ENCODE peak calls at places on chromosome 14, in eight cellular contexts. One of them, this sample, is unnamed.

GRCh38 chr14:53011053-53011462 is 60.2 kb upstream of the FERMT2 start:
- DNase-seq in upper lobe of left lung: peak; percentile 28
- DNase-seq in CD8-positive, alpha-beta T cell: no peak
- DNase-seq in RWPE2: peak; percentile 79
- DNase-seq in heart left ventricle: peak; percentile 61
- DNase-seq in IMR-90: peak; percentile 99
- DNase-seq in HCT116: peak; percentile 21
- DNase-seq in A549: peak; percentile 66
- DNase-seq in this sample: no peak

GRCh38 chr14:74684444-74684843 is 28.4 kb downstream of the AREL1 start:
- DNase-seq in upper lobe of left lung: peak; percentile 60
- DNase-seq in CD8-positive, alpha-beta T cell: no peak
- DNase-seq in RWPE2: no peak
- DNase-seq in heart left ventricle: no peak
- DNase-seq in IMR-90: no peak
- DNase-seq in HCT116: no peak
- DNase-seq in A549: no peak
- DNase-seq in this sample: no peak

GRCh38 chr14:53295985-53296582 is 143.0 kb upstream of the DDHD1 start:
- DNase-seq in upper lobe of left lung: no peak
- DNase-seq in CD8-positive, alpha-beta T cell: no peak
- DNase-seq in RWPE2: no peak
- DNase-seq in heart left ventricle: no peak
- DNase-seq in IMR-90: peak; percentile 45
- DNase-seq in HCT116: peak; percentile 23
- DNase-seq in A549: peak; percentile 39
- DNase-seq in this sample: no peak

GRCh38 chr14:29937116-29937515 is 9.5 kb upstream of the PRKD1 start:
- DNase-seq in upper lobe of left lung: no peak
- DNase-seq in CD8-positive, alpha-beta T cell: no peak
- DNase-seq in RWPE2: no peak
- DNase-seq in heart left ventricle: no peak
- DNase-seq in IMR-90: peak; percentile 48
- DNase-seq in HCT116: no peak
- DNase-seq in A549: peak; percentile 48
- DNase-seq in this sample: no peak

GRCh38 chr14:75857199-75857598 is 124.6 kb downstream of the TGFB3 start:
- DNase-seq in upper lobe of left lung: no peak
- DNase-seq in CD8-positive, alpha-beta T cell: no peak
- DNase-seq in RWPE2: no peak
- DNase-seq in heart left ventricle: no peak
- DNase-seq in IMR-90: no peak
- DNase-seq in HCT116: no peak
- DNase-seq in A549: no peak
- DNase-seq in this sample: no peak

GRCh38 chr14:65251213-65251612 is 148.9 kb upstream of the MAX start:
- DNase-seq in upper lobe of left lung: no peak
- DNase-seq in CD8-positive, alpha-beta T cell: no peak
- DNase-seq in RWPE2: no peak
- DNase-seq in heart left ventricle: no peak
- DNase-seq in IMR-90: peak; percentile 87
- DNase-seq in HCT116: no peak
- DNase-seq in A549: no peak
- DNase-seq in this sample: no peak

GRCh38 chr14:35879141-35879648 is 53.1 kb downstream of the BRMS1L start:
- DNase-seq in upper lobe of left lung: no peak
- DNase-seq in CD8-positive, alpha-beta T cell: no peak
- DNase-seq in RWPE2: no peak
- DNase-seq in heart left ventricle: no peak
- DNase-seq in IMR-90: peak; percentile 11
- DNase-seq in HCT116: no peak
- DNase-seq in A549: no peak
- DNase-seq in this sample: no peak

GRCh38 chr14:44846232-44846824 is 115.4 kb downstream of the KLHL28 start:
- DNase-seq in upper lobe of left lung: no peak
- DNase-seq in CD8-positive, alpha-beta T cell: no peak
- DNase-seq in RWPE2: no peak
- DNase-seq in heart left ventricle: no peak
- DNase-seq in IMR-90: peak; percentile 55
- DNase-seq in HCT116: peak; percentile 28
- DNase-seq in A549: peak; percentile 44
- DNase-seq in this sample: no peak

GRCh38 chr14:70080081-70080480 is 108.7 kb downstream of the SLC8A3 start:
- DNase-seq in upper lobe of left lung: no peak
- DNase-seq in CD8-positive, alpha-beta T cell: no peak
- DNase-seq in RWPE2: no peak
- DNase-seq in heart left ventricle: no peak
- DNase-seq in IMR-90: no peak
- DNase-seq in HCT116: no peak
- DNase-seq in A549: no peak
- DNase-seq in this sample: no peak

GRCh38 chr14:41830679-41831078 is 224.0 kb downstream of the LRFN5 start:
- DNase-seq in upper lobe of left lung: no peak
- DNase-seq in CD8-positive, alpha-beta T cell: no peak
- DNase-seq in RWPE2: peak; percentile 71
- DNase-seq in heart left ventricle: no peak
- DNase-seq in IMR-90: peak; percentile 86
- DNase-seq in HCT116: no peak
- DNase-seq in A549: no peak
- DNase-seq in this sample: no peak

GRCh38 chr14:43790681-43791080 is 716.4 kb downstream of the FSCB start:
- DNase-seq in upper lobe of left lung: no peak
- DNase-seq in CD8-positive, alpha-beta T cell: no peak
- DNase-seq in RWPE2: no peak
- DNase-seq in heart left ventricle: no peak
- DNase-seq in IMR-90: no peak
- DNase-seq in HCT116: no peak
- DNase-seq in A549: no peak
- DNase-seq in this sample: no peak

GRCh38 chr14:73976150-73976549 is 26.0 kb downstream of the COQ6 start:
- DNase-seq in upper lobe of left lung: no peak
- DNase-seq in CD8-positive, alpha-beta T cell: no peak
- DNase-seq in RWPE2: no peak
- DNase-seq in heart left ventricle: no peak
- DNase-seq in IMR-90: no peak
- DNase-seq in HCT116: no peak
- DNase-seq in A549: no peak
- DNase-seq in this sample: no peak

GRCh38 chr14:45664668-45665356 is 411.8 kb upstream of the MIS18BP1 start:
- DNase-seq in upper lobe of left lung: no peak
- DNase-seq in CD8-positive, alpha-beta T cell: no peak
- DNase-seq in RWPE2: no peak
- DNase-seq in heart left ventricle: no peak
- DNase-seq in IMR-90: no peak
- DNase-seq in HCT116: no peak
- DNase-seq in A549: peak; percentile 9
- DNase-seq in this sample: no peak

GRCh38 chr14:26402126-26402525 is 195.7 kb downstream of the NOVA1 start:
- DNase-seq in upper lobe of left lung: no peak
- DNase-seq in CD8-positive, alpha-beta T cell: no peak
- DNase-seq in RWPE2: no peak
- DNase-seq in heart left ventricle: no peak
- DNase-seq in IMR-90: no peak
- DNase-seq in HCT116: no peak
- DNase-seq in A549: no peak
- DNase-seq in this sample: no peak

GRCh38 chr14:21405097-21405496 is 21.3 kb upstream of the SUPT16H start:
- DNase-seq in upper lobe of left lung: no peak
- DNase-seq in CD8-positive, alpha-beta T cell: no peak
- DNase-seq in RWPE2: no peak
- DNase-seq in heart left ventricle: no peak
- DNase-seq in IMR-90: no peak
- DNase-seq in HCT116: no peak
- DNase-seq in A549: no peak
- DNase-seq in this sample: no peak

GRCh38 chr14:54058501-54058900 is 101.9 kb upstream of the BMP4 start:
- DNase-seq in upper lobe of left lung: no peak
- DNase-seq in CD8-positive, alpha-beta T cell: no peak
- DNase-seq in RWPE2: no peak
- DNase-seq in heart left ventricle: no peak
- DNase-seq in IMR-90: no peak
- DNase-seq in HCT116: no peak
- DNase-seq in A549: no peak
- DNase-seq in this sample: no peak

GRCh38 chr14:72518809-72519377 is 375.0 kb downstream of the DPF3 start:
- DNase-seq in upper lobe of left lung: no peak
- DNase-seq in CD8-positive, alpha-beta T cell: no peak
- DNase-seq in RWPE2: no peak
- DNase-seq in heart left ventricle: no peak
- DNase-seq in IMR-90: no peak
- DNase-seq in HCT116: no peak
- DNase-seq in A549: no peak
- DNase-seq in this sample: no peak

GRCh38 chr14:93239869-93240677 is 33.0 kb downstream of the UBR7 start:
- DNase-seq in upper lobe of left lung: no peak
- DNase-seq in CD8-positive, alpha-beta T cell: no peak
- DNase-seq in RWPE2: no peak
- DNase-seq in heart left ventricle: no peak
- DNase-seq in IMR-90: peak; percentile 89
- DNase-seq in HCT116: peak; percentile 57
- DNase-seq in A549: peak; percentile 80
- DNase-seq in this sample: no peak

GRCh38 chr14:91466192-91466591 is 43.9 kb downstream of the PPP4R3A start:
- DNase-seq in upper lobe of left lung: no peak
- DNase-seq in CD8-positive, alpha-beta T cell: no peak
- DNase-seq in RWPE2: no peak
- DNase-seq in heart left ventricle: no peak
- DNase-seq in IMR-90: no peak
- DNase-seq in HCT116: no peak
- DNase-seq in A549: no peak
- DNase-seq in this sample: no peak

GRCh38 chr14:102541771-102542170 is 32.2 kb upstream of the ANKRD9 start:
- DNase-seq in upper lobe of left lung: no peak
- DNase-seq in CD8-positive, alpha-beta T cell: no peak
- DNase-seq in RWPE2: no peak
- DNase-seq in heart left ventricle: no peak
- DNase-seq in IMR-90: no peak
- DNase-seq in HCT116: no peak
- DNase-seq in A549: no peak
- DNase-seq in this sample: no peak

GRCh38 chr14:33393895-33394405 is 455.3 kb downstream of the NPAS3 start:
- DNase-seq in upper lobe of left lung: no peak
- DNase-seq in CD8-positive, alpha-beta T cell: no peak
- DNase-seq in RWPE2: no peak
- DNase-seq in heart left ventricle: no peak
- DNase-seq in IMR-90: no peak
- DNase-seq in HCT116: no peak
- DNase-seq in A549: no peak
- DNase-seq in this sample: no peak

GRCh38 chr14:103974575-103974974 is 32.2 kb upstream of the RD3L start:
- DNase-seq in upper lobe of left lung: no peak
- DNase-seq in CD8-positive, alpha-beta T cell: no peak
- DNase-seq in RWPE2: no peak
- DNase-seq in heart left ventricle: no peak
- DNase-seq in IMR-90: no peak
- DNase-seq in HCT116: no peak
- DNase-seq in A549: no peak
- DNase-seq in this sample: no peak

GRCh38 chr14:103969961-103970360 is 27.6 kb upstream of the RD3L start:
- DNase-seq in upper lobe of left lung: no peak
- DNase-seq in CD8-positive, alpha-beta T cell: no peak
- DNase-seq in RWPE2: no peak
- DNase-seq in heart left ventricle: no peak
- DNase-seq in IMR-90: no peak
- DNase-seq in HCT116: no peak
- DNase-seq in A549: no peak
- DNase-seq in this sample: no peak

DNA sequence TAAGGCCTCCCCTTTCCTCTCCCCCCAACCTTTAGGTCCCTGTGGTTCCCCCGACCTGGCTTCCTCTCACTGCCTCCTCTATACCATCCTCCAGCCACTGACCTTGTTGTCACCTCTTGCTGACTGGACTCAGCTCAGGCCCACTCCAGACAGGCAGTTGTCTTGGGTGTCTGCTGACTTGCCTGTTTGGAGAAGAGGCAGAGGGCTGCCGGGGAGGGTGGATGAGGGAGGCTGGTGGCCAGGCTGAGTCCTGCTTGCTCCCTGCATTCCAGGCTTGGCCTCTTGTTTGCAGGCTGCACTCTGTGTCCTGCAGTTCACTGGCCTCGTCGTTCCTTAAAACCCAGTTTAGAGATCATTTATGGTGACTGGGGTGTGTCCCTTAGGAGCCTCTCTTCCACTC is 31.0 kb upstream of the RD3L start:
- DNase-seq in upper lobe of left lung: no peak
- DNase-seq in CD8-positive, alpha-beta T cell: no peak
- DNase-seq in RWPE2: no peak
- DNase-seq in heart left ventricle: no peak
- DNase-seq in IMR-90: no peak
- DNase-seq in HCT116: no peak
- DNase-seq in A549: no peak
- DNase-seq in this sample: no peak
- H3K4me1 ChIP-seq in upper lobe of left lung: no peaks in the 10 kb centered on the region
- H3K4me1 ChIP-seq in CD8-positive, alpha-beta T cell: no peaks in the 10 kb centered on the region
- H3K4me1 ChIP-seq in RWPE2: no peaks in the 10 kb centered on the region
- H3K4me1 ChIP-seq in heart left ventricle: peaks cover 4% of the 10 kb centered on the region
- H3K4me1 ChIP-seq in IMR-90: no peaks in the 10 kb centered on the region
- H3K4me1 ChIP-seq in HCT116: no peaks in the 10 kb centered on the region
- H3K4me1 ChIP-seq in A549: no peaks in the 10 kb centered on the region
- H3K4me1 ChIP-seq in this sample: no peaks in the 10 kb centered on the region

DNA sequence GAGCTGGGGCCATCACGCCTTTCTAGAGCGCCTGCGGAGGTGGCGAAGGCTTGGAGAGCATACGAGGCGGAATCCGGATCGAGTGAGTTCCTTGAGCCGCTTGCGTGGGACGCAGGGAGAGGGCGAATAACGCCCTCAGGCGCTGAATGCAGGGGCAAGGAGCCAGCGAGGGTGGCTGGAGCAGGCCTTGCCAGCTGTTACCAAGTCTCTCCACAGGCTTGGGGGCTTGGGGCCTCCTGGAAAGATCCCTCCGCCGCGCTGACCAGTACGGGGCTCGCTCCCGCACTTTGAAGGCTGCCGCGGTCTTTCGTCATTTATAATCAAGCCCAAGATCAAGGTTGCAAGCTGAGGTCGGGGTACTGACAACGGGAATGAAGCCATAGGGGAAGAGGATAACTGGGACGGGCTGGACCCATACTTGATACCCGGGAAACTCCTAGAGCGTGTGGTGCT is 1.2 kb downstream of the FLRT2 start:
- DNase-seq in upper lobe of left lung: no peak
- DNase-seq in CD8-positive, alpha-beta T cell: no peak
- DNase-seq in RWPE2: peak; percentile 77
- DNase-seq in heart left ventricle: peak; percentile 36
- DNase-seq in IMR-90: peak; percentile 58
- DNase-seq in HCT116: no peak
- DNase-seq in A549: peak; percentile 79
- DNase-seq in this sample: peak; percentile 54
- H3K4me3 ChIP-seq in upper lobe of left lung: no peak overlapping the region
- H3K4me3 ChIP-seq in CD8-positive, alpha-beta T cell: no peak overlapping the region
- H3K4me3 ChIP-seq in RWPE2: peak overlapping the region; percentile 58
- H3K4me3 ChIP-seq in heart left ventricle: peak overlapping the region; percentile 22
- H3K4me3 ChIP-seq in IMR-90: peak overlapping the region; percentile 67
- H3K4me3 ChIP-seq in HCT116: no peak overlapping the region
- H3K4me3 ChIP-seq in A549: peak overlapping the region; percentile 51
- H3K4me3 ChIP-seq in this sample: peak overlapping the region; percentile 66

GRCh38 chr14:68941820-68942219 is 37.3 kb downstream of the ACTN1 start:
- DNase-seq in upper lobe of left lung: no peak
- DNase-seq in CD8-positive, alpha-beta T cell: no peak
- DNase-seq in RWPE2: peak; percentile 98
- DNase-seq in heart left ventricle: peak; percentile 62
- DNase-seq in IMR-90: peak; percentile 90
- DNase-seq in HCT116: no peak
- DNase-seq in A549: peak; percentile 95
- DNase-seq in this sample: peak; percentile 60
- TF ChIP-seq CTCF in upper lobe of left lung: no peak
- TF ChIP-seq CTCF in CD8-positive, alpha-beta T cell: no peak
- TF ChIP-seq CTCF in RWPE2: peak; percentile 88
- TF ChIP-seq CTCF in heart left ventricle: peak; percentile 27
- TF ChIP-seq CTCF in IMR-90: peak; percentile 61
- TF ChIP-seq CTCF in HCT116: peak; percentile 54
- TF ChIP-seq CTCF in A549: peak; percentile 80
- TF ChIP-seq CTCF in this sample: no peak

GRCh38 chr14:100240725-100241032 is 1.7 kb downstream of the YY1 start:
- DNase-seq in upper lobe of left lung: no peak
- DNase-seq in CD8-positive, alpha-beta T cell: no peak
- DNase-seq in RWPE2: no peak
- DNase-seq in heart left ventricle: no peak
- DNase-seq in IMR-90: no peak
- DNase-seq in HCT116: no peak
- DNase-seq in A549: no peak
- DNase-seq in this sample: no peak
- H3K4me1 ChIP-seq in upper lobe of left lung: peaks cover 55% of the 10 kb centered on the region
- H3K4me1 ChIP-seq in CD8-positive, alpha-beta T cell: peaks cover 56% of the 10 kb centered on the region
- H3K4me1 ChIP-seq in RWPE2: peaks cover 40% of the 10 kb centered on the region
- H3K4me1 ChIP-seq in heart left ventricle: peaks cover 58% of the 10 kb centered on the region
- H3K4me1 ChIP-seq in IMR-90: peaks cover 5% of the 10 kb centered on the region
- H3K4me1 ChIP-seq in HCT116: peaks cover 39% of the 10 kb centered on the region
- H3K4me1 ChIP-seq in A549: peaks cover 48% of the 10 kb centered on the region
- H3K4me1 ChIP-seq in this sample: peaks cover 7% of the 10 kb centered on the region

This sample was measured in pancreas.